ENCODE peak calls at places on chromosomes 1 and 21, in five cellular contexts. C, U, S, N and O are unnamed samples.

GRCh38 chr1:244456586-244456985 is 4.5 kb upstream of the CATSPERE start:
- DNase-seq in C (no peak), U (no peak), S (no peak), N (no peak), O (no peak)

GRCh38 chr1:209491496-209491895 is 92.0 kb upstream of the CAMK1G start:
- DNase-seq in C (no peak), U (no peak), S (no peak), N (no peak), O (no peak)

GRCh38 chr1:9360371-9361064 is 67.8 kb downstream of the SPSB1 start:
- DNase-seq in C (no peak), U (no peak), S (no peak), N (no peak), O (no peak)

GRCh38 chr21:41142051-41142795 is 25.7 kb upstream of the BACE2 start:
- DNase-seq in C (peak), U (peak), S (no peak), N (no peak), O (peak)

GRCh38 chr1:22289251-22289995 is 146.5 kb upstream of the WNT4 start:
- DNase-seq in C (no peak), U (no peak), S (no peak), N (no peak), O (no peak)

GRCh38 chr1:179637211-179637860 is 45.7 kb downstream of the TDRD5 start:
- DNase-seq in C (no peak), U (no peak), S (no peak), N (no peak), O (no peak)

GRCh38 chr1:154406572-154406879 is 1.4 kb downstream of the IL6R start:
- DNase-seq in C (no peak), U (no peak), S (no peak), N (no peak), O (no peak)

GRCh38 chr1:245263701-245264100 is 108.9 kb downstream of the KIF26B start:
- DNase-seq in C (no peak), U (no peak), S (no peak), N (no peak), O (no peak)

GRCh38 chr1:231165371-231165770 is 3.5 kb downstream of the TRIM67 start:
- DNase-seq in C (no peak), U (no peak), S (no peak), N (no peak), O (no peak)

GRCh38 chr1:156279837-156280236 is 2.8 kb downstream of the SMG5 start:
- DNase-seq in C (no peak), U (no peak), S (no peak), N (no peak), O (no peak)
- H3K27ac ChIP-seq in C (no peak), U (no peak), S (no peak), N (no peak), O (no peak)

GRCh38 chr21:34834852-34835501 is 166.2 kb downstream of the CLIC6 start:
- DNase-seq in C (no peak), U (no peak), S (no peak), N (no peak), O (no peak)
- H3K27ac ChIP-seq in C (peak), U (peak), S (peak), N (no peak), O (peak)

GRCh38 chr21:45291613-45292398 is 4.1 kb upstream of the POFUT2 start:
- DNase-seq in C (no peak), U (no peak), S (no peak), N (no peak), O (no peak)

GRCh38 chr21:45293726-45294401 is 6.2 kb upstream of the POFUT2 start:
- DNase-seq in C (no peak), U (no peak), S (no peak), N (peak), O (no peak)

GRCh38 chr21:45293214-45293725 is 5.6 kb upstream of the POFUT2 start:
- DNase-seq in C (no peak), U (no peak), S (no peak), N (peak), O (no peak)

GRCh38 chr21:45290948-45291612 is 3.4 kb upstream of the POFUT2 start:
- DNase-seq in C (no peak), U (no peak), S (no peak), N (no peak), O (no peak)

DNA sequence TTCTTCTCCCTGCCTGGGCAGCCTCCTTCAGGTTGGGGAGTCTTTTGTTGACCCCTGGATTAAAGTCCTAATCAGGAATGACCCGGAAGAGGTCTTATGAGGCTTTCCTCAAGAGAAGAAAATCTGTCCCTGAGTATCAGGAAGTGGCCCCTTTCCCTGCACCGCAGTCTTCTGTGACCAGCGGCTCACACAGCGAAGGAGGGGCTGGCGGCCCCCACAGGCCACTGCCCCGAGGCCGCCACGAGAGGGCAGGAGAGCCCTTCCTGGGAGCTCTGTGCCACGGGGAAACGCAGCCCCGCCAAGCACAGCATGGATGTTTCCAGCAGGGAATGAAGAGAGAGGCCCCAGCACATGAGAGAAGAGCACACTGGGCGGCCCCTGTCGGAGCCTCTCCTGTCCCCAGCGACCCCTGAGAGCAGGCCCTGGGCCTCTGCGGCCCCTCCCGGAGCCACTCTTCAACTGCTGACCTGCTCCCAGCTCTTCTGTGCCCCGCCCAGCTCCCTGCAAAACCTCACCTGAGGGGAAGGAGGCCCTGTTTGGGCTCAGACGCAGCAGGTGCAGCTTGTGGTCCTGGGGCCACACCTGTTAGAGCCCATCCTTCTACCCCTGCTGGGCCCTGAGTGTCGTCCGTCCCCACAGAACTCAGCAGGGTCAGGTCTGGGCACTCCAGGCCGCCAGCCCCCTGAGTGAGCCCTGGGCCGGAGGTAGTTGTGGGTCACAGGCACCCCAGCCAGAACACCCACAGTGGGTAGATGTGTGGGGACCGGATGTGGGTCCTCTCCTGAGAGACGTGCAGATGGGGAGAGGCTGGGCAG is 4.9 kb upstream of the POFUT2 start:
- DNase-seq in C (peak), U (peak), S (peak), N (peak), O (no peak)
- H3K27ac ChIP-seq in C (peak), U (peak), S (peak), N (peak), O (no peak)

GRCh38 chr21:38660333-38661295 is 145.1 kb upstream of the ETS2 start:
- DNase-seq in C (peak), U (no peak), S (no peak), N (no peak), O (no peak)

GRCh38 chr21:38662224-38662568 is 143.5 kb upstream of the ETS2 start:
- DNase-seq in C (no peak), U (no peak), S (no peak), N (no peak), O (no peak)

GRCh38 chr21:38663282-38663681 is 142.4 kb upstream of the ETS2 start:
- DNase-seq in C (no peak), U (no peak), S (no peak), N (no peak), O (no peak)

GRCh38 chr21:38659936-38660332 is 145.8 kb upstream of the ETS2 start:
- DNase-seq in C (no peak), U (no peak), S (no peak), N (no peak), O (no peak)

GRCh38 chr21:38661296-38662223 is 144.2 kb upstream of the ETS2 start:
- DNase-seq in C (no peak), U (no peak), S (no peak), N (peak), O (no peak)
- H3K27ac ChIP-seq in C (peak), U (no peak), S (no peak), N (no peak), O (no peak)